ENCODE peak calls at places on chromosomes 13 and 19, in eight cellular contexts. One of them, this sample, is unnamed.

GRCh38 chr13:62209539-62209938 is 793.9 kb upstream of the PCDH20 start:
- DNase-seq in fibroblast of lung: peak
- DNase-seq in lower lobe of right lung: no peak
- DNase-seq in CD4-positive, alpha-beta T cell: no peak
- DNase-seq in IMR-90: no peak
- DNase-seq in transverse colon: peak
- DNase-seq in prostate gland: no peak
- DNase-seq in AG04450: no peak
- DNase-seq in this sample: no peak

GRCh38 chr13:41370736-41371135 is 59.7 kb downstream of the NAA16 start:
- DNase-seq in IMR-90: no peak
- DNase-seq in CD4-positive, alpha-beta T cell: no peak
- DNase-seq in fibroblast of lung: no peak
- DNase-seq in prostate gland: no peak
- DNase-seq in AG04450: no peak
- DNase-seq in lower lobe of right lung: no peak
- DNase-seq in transverse colon: no peak
- DNase-seq in this sample: no peak

GRCh38 chr13:29279859-29280258 is 315.6 kb downstream of the SLC7A1 start:
- DNase-seq in fibroblast of lung: no peak
- DNase-seq in prostate gland: no peak
- DNase-seq in CD4-positive, alpha-beta T cell: no peak
- DNase-seq in transverse colon: no peak
- DNase-seq in IMR-90: no peak
- DNase-seq in lower lobe of right lung: no peak
- DNase-seq in AG04450: no peak
- DNase-seq in this sample: no peak

GRCh38 chr19:1893791-1894190 is 8.5 kb upstream of the ABHD17A start:
- DNase-seq in fibroblast of lung: no peak
- DNase-seq in AG04450: no peak
- DNase-seq in transverse colon: no peak
- DNase-seq in CD4-positive, alpha-beta T cell: no peak
- DNase-seq in lower lobe of right lung: no peak
- DNase-seq in IMR-90: no peak
- DNase-seq in prostate gland: no peak
- DNase-seq in this sample: no peak

GRCh38 chr19:6660930-6661329 is 9.0 kb downstream of the TNFSF14 start:
- DNase-seq in AG04450: no peak
- DNase-seq in prostate gland: no peak
- DNase-seq in CD4-positive, alpha-beta T cell: no peak
- DNase-seq in IMR-90: no peak
- DNase-seq in fibroblast of lung: no peak
- DNase-seq in transverse colon: no peak
- DNase-seq in lower lobe of right lung: no peak
- DNase-seq in this sample: no peak

GRCh38 chr13:30744056-30744684 is 8.8 kb downstream of the ALOX5AP start:
- DNase-seq in fibroblast of lung: peak
- DNase-seq in CD4-positive, alpha-beta T cell: peak
- DNase-seq in AG04450: no peak
- DNase-seq in IMR-90: peak
- DNase-seq in transverse colon: peak
- DNase-seq in lower lobe of right lung: peak
- DNase-seq in prostate gland: peak
- DNase-seq in this sample: no peak

GRCh38 chr13:94054159-94054558 is 425.3 kb downstream of the DCT start:
- DNase-seq in lower lobe of right lung: no peak
- DNase-seq in prostate gland: no peak
- DNase-seq in transverse colon: no peak
- DNase-seq in CD4-positive, alpha-beta T cell: no peak
- DNase-seq in fibroblast of lung: no peak
- DNase-seq in AG04450: no peak
- DNase-seq in IMR-90: no peak
- DNase-seq in this sample: no peak

GRCh38 chr13:27827646-27828045 is 35.4 kb downstream of the GSX1 start:
- DNase-seq in lower lobe of right lung: no peak
- DNase-seq in prostate gland: no peak
- DNase-seq in IMR-90: no peak
- DNase-seq in transverse colon: no peak
- DNase-seq in CD4-positive, alpha-beta T cell: no peak
- DNase-seq in AG04450: no peak
- DNase-seq in fibroblast of lung: no peak
- DNase-seq in this sample: no peak

GRCh38 chr13:39149896-39150295 is 111.6 kb downstream of the NHLRC3 start:
- DNase-seq in AG04450: no peak
- DNase-seq in lower lobe of right lung: peak
- DNase-seq in IMR-90: no peak
- DNase-seq in fibroblast of lung: no peak
- DNase-seq in transverse colon: no peak
- DNase-seq in prostate gland: no peak
- DNase-seq in CD4-positive, alpha-beta T cell: no peak
- DNase-seq in this sample: no peak

GRCh38 chr19:21109116-21109515 is 27.1 kb downstream of the ZNF714 start:
- DNase-seq in lower lobe of right lung: no peak
- DNase-seq in CD4-positive, alpha-beta T cell: no peak
- DNase-seq in IMR-90: peak
- DNase-seq in transverse colon: no peak
- DNase-seq in prostate gland: no peak
- DNase-seq in fibroblast of lung: peak
- DNase-seq in AG04450: no peak
- DNase-seq in this sample: no peak

GRCh38 chr13:97125051-97125809 is 96.9 kb upstream of the MBNL2 start:
- DNase-seq in prostate gland: no peak
- DNase-seq in CD4-positive, alpha-beta T cell: no peak
- DNase-seq in transverse colon: no peak
- DNase-seq in AG04450: no peak
- DNase-seq in lower lobe of right lung: no peak
- DNase-seq in IMR-90: peak
- DNase-seq in fibroblast of lung: peak
- DNase-seq in this sample: no peak

GRCh38 chr19:36401475-36401874 is 17.0 kb downstream of the ZFP82 start:
- DNase-seq in CD4-positive, alpha-beta T cell: no peak
- DNase-seq in transverse colon: no peak
- DNase-seq in IMR-90: no peak
- DNase-seq in lower lobe of right lung: no peak
- DNase-seq in prostate gland: no peak
- DNase-seq in AG04450: no peak
- DNase-seq in fibroblast of lung: no peak
- DNase-seq in this sample: no peak

GRCh38 chr13:27044837-27045570 is 126.6 kb downstream of the USP12 start:
- DNase-seq in IMR-90: no peak
- DNase-seq in CD4-positive, alpha-beta T cell: no peak
- DNase-seq in fibroblast of lung: no peak
- DNase-seq in lower lobe of right lung: no peak
- DNase-seq in prostate gland: no peak
- DNase-seq in AG04450: no peak
- DNase-seq in transverse colon: no peak
- DNase-seq in this sample: no peak

GRCh38 chr13:93724187-93724586 is 497.6 kb downstream of the GPC6 start:
- DNase-seq in fibroblast of lung: no peak
- DNase-seq in lower lobe of right lung: no peak
- DNase-seq in CD4-positive, alpha-beta T cell: no peak
- DNase-seq in IMR-90: peak
- DNase-seq in AG04450: no peak
- DNase-seq in prostate gland: no peak
- DNase-seq in transverse colon: no peak
- DNase-seq in this sample: no peak

GRCh38 chr13:30145709-30146367 is 161.5 kb downstream of the KATNAL1 start:
- DNase-seq in prostate gland: no peak
- DNase-seq in IMR-90: no peak
- DNase-seq in lower lobe of right lung: no peak
- DNase-seq in transverse colon: no peak
- DNase-seq in CD4-positive, alpha-beta T cell: no peak
- DNase-seq in fibroblast of lung: no peak
- DNase-seq in AG04450: no peak
- DNase-seq in this sample: no peak

GRCh38 chr13:30861163-30861562 is 44.9 kb upstream of the MEDAG start:
- DNase-seq in IMR-90: no peak
- DNase-seq in prostate gland: no peak
- DNase-seq in AG04450: no peak
- DNase-seq in CD4-positive, alpha-beta T cell: no peak
- DNase-seq in lower lobe of right lung: no peak
- DNase-seq in transverse colon: no peak
- DNase-seq in fibroblast of lung: no peak
- DNase-seq in this sample: no peak

GRCh38 chr13:113781571-113781970 is 22.5 kb downstream of the TMEM255B start:
- DNase-seq in IMR-90: no peak
- DNase-seq in transverse colon: no peak
- DNase-seq in CD4-positive, alpha-beta T cell: no peak
- DNase-seq in prostate gland: no peak
- DNase-seq in lower lobe of right lung: no peak
- DNase-seq in fibroblast of lung: no peak
- DNase-seq in AG04450: no peak
- DNase-seq in this sample: no peak

GRCh38 chr13:84031120-84031519 is 148.8 kb upstream of the SLITRK1 start:
- DNase-seq in lower lobe of right lung: no peak
- DNase-seq in fibroblast of lung: no peak
- DNase-seq in AG04450: no peak
- DNase-seq in CD4-positive, alpha-beta T cell: no peak
- DNase-seq in transverse colon: no peak
- DNase-seq in prostate gland: no peak
- DNase-seq in IMR-90: no peak
- DNase-seq in this sample: no peak

GRCh38 chr19:54287456-54287855 is 6.5 kb upstream of the LILRB2 start:
- DNase-seq in IMR-90: peak
- DNase-seq in lower lobe of right lung: no peak
- DNase-seq in prostate gland: no peak
- DNase-seq in transverse colon: no peak
- DNase-seq in CD4-positive, alpha-beta T cell: no peak
- DNase-seq in AG04450: no peak
- DNase-seq in fibroblast of lung: peak
- DNase-seq in this sample: no peak

GRCh38 chr19:5782945-5783919 is 1.3 kb downstream of the PRR22 start:
- DNase-seq in transverse colon: no peak
- DNase-seq in prostate gland: no peak
- DNase-seq in CD4-positive, alpha-beta T cell: no peak
- DNase-seq in IMR-90: no peak
- DNase-seq in AG04450: no peak
- DNase-seq in fibroblast of lung: no peak
- DNase-seq in lower lobe of right lung: no peak
- DNase-seq in this sample: no peak

GRCh38 chr13:47310376-47310775 is 413.5 kb upstream of the HTR2A start:
- DNase-seq in lower lobe of right lung: no peak
- DNase-seq in prostate gland: no peak
- DNase-seq in IMR-90: no peak
- DNase-seq in fibroblast of lung: no peak
- DNase-seq in transverse colon: no peak
- DNase-seq in AG04450: no peak
- DNase-seq in CD4-positive, alpha-beta T cell: no peak
- DNase-seq in this sample: no peak

GRCh38 chr19:29677001-29677781 is 11.9 kb downstream of the PLEKHF1 start:
- DNase-seq in IMR-90: no peak
- DNase-seq in lower lobe of right lung: no peak
- DNase-seq in fibroblast of lung: no peak
- DNase-seq in CD4-positive, alpha-beta T cell: no peak
- DNase-seq in AG04450: no peak
- DNase-seq in transverse colon: no peak
- DNase-seq in prostate gland: no peak
- DNase-seq in this sample: no peak
- H3K27ac ChIP-seq in IMR-90: no peak
- H3K27ac ChIP-seq in lower lobe of right lung: peak
- H3K27ac ChIP-seq in fibroblast of lung: no peak
- H3K27ac ChIP-seq in CD4-positive, alpha-beta T cell: peak
- H3K27ac ChIP-seq in AG04450: no peak
- H3K27ac ChIP-seq in transverse colon: no peak
- H3K27ac ChIP-seq in prostate gland: peak
- H3K27ac ChIP-seq in this sample: peak

DNA sequence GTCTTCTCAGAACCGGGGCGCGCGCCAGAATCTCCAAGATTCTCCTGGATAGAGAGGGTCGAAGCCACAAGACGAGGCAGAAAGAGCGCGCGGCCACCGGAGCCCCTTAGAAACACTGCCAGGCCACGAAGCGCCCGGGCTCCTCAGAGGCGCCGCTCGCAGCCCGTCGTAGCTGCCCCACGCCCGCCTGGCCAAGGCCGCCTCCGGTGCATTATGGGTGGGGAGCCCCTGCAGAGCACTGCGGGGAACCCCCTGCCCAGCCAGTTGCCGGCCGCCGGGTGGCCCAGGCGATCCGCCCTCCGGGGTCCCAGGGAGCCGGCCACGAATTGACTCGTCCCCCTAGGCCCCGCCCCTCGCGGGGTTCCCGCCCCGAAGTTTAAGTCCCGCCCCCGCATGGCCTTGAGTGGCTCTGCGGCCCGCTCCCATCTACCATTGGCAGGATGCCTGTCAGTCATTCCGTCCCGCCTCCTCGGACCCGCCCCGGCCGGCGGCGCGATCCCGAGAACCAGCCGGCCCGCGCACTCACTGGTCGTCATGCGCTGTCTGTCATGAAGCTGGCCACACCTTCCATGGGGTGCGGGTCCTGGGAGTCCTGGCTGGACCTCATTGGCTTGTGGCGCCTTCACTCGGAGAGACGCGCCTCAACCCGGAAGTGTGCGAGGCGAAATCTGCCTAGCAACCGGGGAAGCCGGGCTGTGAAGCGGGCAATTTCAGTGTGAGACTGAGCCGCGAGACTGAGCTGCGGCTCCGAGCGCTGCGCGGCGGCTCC is 20.2 kb upstream of the GATAD2A start:
- DNase-seq in AG04450: peak
- DNase-seq in fibroblast of lung: peak
- DNase-seq in transverse colon: peak
- DNase-seq in IMR-90: peak
- DNase-seq in prostate gland: peak
- DNase-seq in lower lobe of right lung: peak
- DNase-seq in CD4-positive, alpha-beta T cell: peak
- DNase-seq in this sample: peak
- TF ChIP-seq CTCF in AG04450: peak
- TF ChIP-seq CTCF in fibroblast of lung: no peak
- TF ChIP-seq CTCF in transverse colon: peak
- TF ChIP-seq CTCF in IMR-90: peak
- TF ChIP-seq CTCF in prostate gland: no peak
- TF ChIP-seq CTCF in lower lobe of right lung: peak
- TF ChIP-seq CTCF in CD4-positive, alpha-beta T cell: no peak
- TF ChIP-seq CTCF in this sample: no peak

GRCh38 chr19:15379083-15379995 is at the start of gene AKAP8:
- DNase-seq in CD4-positive, alpha-beta T cell: peak
- DNase-seq in IMR-90: peak
- DNase-seq in fibroblast of lung: peak
- DNase-seq in lower lobe of right lung: peak
- DNase-seq in prostate gland: peak
- DNase-seq in AG04450: peak
- DNase-seq in transverse colon: peak
- DNase-seq in this sample: peak
- H3K27ac ChIP-seq in CD4-positive, alpha-beta T cell: peak
- H3K27ac ChIP-seq in IMR-90: peak
- H3K27ac ChIP-seq in fibroblast of lung: peak
- H3K27ac ChIP-seq in lower lobe of right lung: peak
- H3K27ac ChIP-seq in prostate gland: peak
- H3K27ac ChIP-seq in AG04450: peak
- H3K27ac ChIP-seq in transverse colon: peak
- H3K27ac ChIP-seq in this sample: peak

GRCh38 chr19:3298853-3299449 is 67.4 kb upstream of the NFIC start:
- DNase-seq in AG04450: no peak
- DNase-seq in prostate gland: no peak
- DNase-seq in lower lobe of right lung: no peak
- DNase-seq in transverse colon: no peak
- DNase-seq in CD4-positive, alpha-beta T cell: no peak
- DNase-seq in IMR-90: no peak
- DNase-seq in fibroblast of lung: no peak
- DNase-seq in this sample: no peak

GRCh38 chr19:3304871-3305423 is 61.4 kb upstream of the NFIC start:
- DNase-seq in prostate gland: peak
- DNase-seq in IMR-90: peak
- DNase-seq in AG04450: peak
- DNase-seq in transverse colon: peak
- DNase-seq in CD4-positive, alpha-beta T cell: peak
- DNase-seq in fibroblast of lung: peak
- DNase-seq in lower lobe of right lung: peak
- DNase-seq in this sample: peak

GRCh38 chr19:3302755-3303154 is 63.6 kb upstream of the NFIC start:
- DNase-seq in fibroblast of lung: peak
- DNase-seq in prostate gland: no peak
- DNase-seq in CD4-positive, alpha-beta T cell: no peak
- DNase-seq in IMR-90: no peak
- DNase-seq in transverse colon: no peak
- DNase-seq in lower lobe of right lung: no peak
- DNase-seq in AG04450: no peak
- DNase-seq in this sample: no peak
- TF ChIP-seq CTCF in fibroblast of lung: no peak
- TF ChIP-seq CTCF in prostate gland: no peak
- TF ChIP-seq CTCF in CD4-positive, alpha-beta T cell: no peak
- TF ChIP-seq CTCF in IMR-90: no peak
- TF ChIP-seq CTCF in transverse colon: no peak
- TF ChIP-seq CTCF in lower lobe of right lung: no peak
- TF ChIP-seq CTCF in AG04450: no peak
- TF ChIP-seq CTCF in this sample: no peak